ENCODE peak calls at places on chromosomes 6 and 20, in four cellular contexts. One of them, this sample, is unnamed. For H3K36me3, the result is how much of the 10 kb centered on the place peaks cover.

GRCh38 chr6:80872194-80872950 is 765.9 kb downstream of the BCKDHB start:
- DNase-seq in mesenchymal stem cell: no peak
- DNase-seq in neuronal stem cell: no peak
- DNase-seq in IMR-90: no peak
- DNase-seq in this sample: no peak

GRCh38 chr6:41273699-41274098 is 12.8 kb downstream of the TREM1 start:
- DNase-seq in mesenchymal stem cell: no peak
- DNase-seq in neuronal stem cell: no peak
- DNase-seq in IMR-90: no peak
- DNase-seq in this sample: peak

GRCh38 chr6:37491161-37491829 is 8.4 kb downstream of the CCDC167 start:
- DNase-seq in mesenchymal stem cell: no peak
- DNase-seq in neuronal stem cell: no peak
- DNase-seq in IMR-90: no peak
- DNase-seq in this sample: no peak

GRCh38 chr20:41631826-41632225 is 13.6 kb upstream of the CHD6 start:
- DNase-seq in mesenchymal stem cell: no peak
- DNase-seq in neuronal stem cell: no peak
- DNase-seq in IMR-90: peak
- DNase-seq in this sample: no peak

GRCh38 chr6:89144358-89145041 is 1.4 kb upstream of the PM20D2 start:
- DNase-seq in mesenchymal stem cell: no peak
- DNase-seq in neuronal stem cell: no peak
- DNase-seq in IMR-90: no peak
- DNase-seq in this sample: no peak

GRCh38 chr20:64253443-64253842 is 2.1 kb upstream of the PCMTD2 start:
- DNase-seq in mesenchymal stem cell: no peak
- DNase-seq in neuronal stem cell: no peak
- DNase-seq in IMR-90: no peak
- DNase-seq in this sample: no peak

GRCh38 chr6:33695451-33695855 is 16.0 kb downstream of the UQCC2 start:
- DNase-seq in mesenchymal stem cell: no peak
- DNase-seq in neuronal stem cell: no peak
- DNase-seq in IMR-90: no peak
- DNase-seq in this sample: no peak

GRCh38 chr20:62589150-62589498 is 53.2 kb upstream of the SLCO4A1 start:
- DNase-seq in mesenchymal stem cell: no peak
- DNase-seq in neuronal stem cell: no peak
- DNase-seq in IMR-90: no peak
- DNase-seq in this sample: no peak

GRCh38 chr6:20608905-20609304 is 74.6 kb downstream of the CDKAL1 start:
- DNase-seq in mesenchymal stem cell: no peak
- DNase-seq in neuronal stem cell: no peak
- DNase-seq in IMR-90: no peak
- DNase-seq in this sample: no peak

GRCh38 chr6:117505337-117505736 is 22.9 kb downstream of the DCBLD1 start:
- DNase-seq in mesenchymal stem cell: peak
- DNase-seq in neuronal stem cell: no peak
- DNase-seq in IMR-90: peak
- DNase-seq in this sample: no peak

GRCh38 chr6:117503211-117503610 is 20.7 kb downstream of the DCBLD1 start:
- DNase-seq in mesenchymal stem cell: no peak
- DNase-seq in neuronal stem cell: no peak
- DNase-seq in IMR-90: no peak
- DNase-seq in this sample: no peak

GRCh38 chr6:117506180-117506835 is 23.8 kb downstream of the DCBLD1 start:
- DNase-seq in mesenchymal stem cell: no peak
- DNase-seq in neuronal stem cell: no peak
- DNase-seq in IMR-90: peak
- DNase-seq in this sample: no peak

GRCh38 chr6:117502580-117502979 is 20.1 kb downstream of the DCBLD1 start:
- DNase-seq in mesenchymal stem cell: peak
- DNase-seq in neuronal stem cell: no peak
- DNase-seq in IMR-90: peak
- DNase-seq in this sample: no peak

DNA sequence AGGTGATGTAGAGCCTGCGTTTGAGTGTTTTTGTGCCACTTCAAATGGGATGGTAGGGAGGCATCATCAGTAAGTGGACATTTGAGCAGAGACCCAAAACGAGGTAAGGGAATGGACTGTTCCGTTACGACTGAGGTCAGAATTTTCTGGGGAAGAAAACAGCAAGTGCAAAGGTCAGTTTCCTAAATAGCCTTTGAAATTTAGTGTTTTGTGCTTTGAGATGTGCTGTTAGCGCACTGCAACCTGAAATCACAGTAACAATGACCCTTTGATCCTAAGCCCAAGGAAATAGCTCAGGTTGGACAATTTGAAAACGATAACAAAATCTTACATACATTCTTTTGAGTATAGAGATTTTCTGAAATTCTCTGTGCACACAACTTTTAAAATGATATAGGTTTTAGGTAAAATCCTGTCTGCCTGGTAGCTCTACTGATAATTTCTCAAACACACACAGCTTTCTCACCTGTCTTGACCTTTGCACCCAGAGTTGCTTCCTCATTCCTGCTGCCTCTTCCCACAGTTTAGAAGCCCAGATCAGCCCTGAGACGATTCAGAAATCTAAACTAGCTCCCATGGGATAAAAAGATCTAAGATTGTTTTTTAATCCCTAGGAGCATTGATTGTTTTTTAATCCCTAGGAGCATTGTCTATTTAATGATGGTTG is 22.1 kb downstream of the DCBLD1 start:
- DNase-seq in mesenchymal stem cell: no peak
- DNase-seq in neuronal stem cell: no peak
- DNase-seq in IMR-90: no peak
- DNase-seq in this sample: no peak
- H3K36me3 ChIP-seq in mesenchymal stem cell: under half
- H3K36me3 ChIP-seq in neuronal stem cell: under half
- H3K36me3 ChIP-seq in IMR-90: under half
- H3K36me3 ChIP-seq in this sample: under half

GRCh38 chr6:44621846-44622245 is 234.3 kb downstream of the CDC5L start:
- DNase-seq in mesenchymal stem cell: no peak
- DNase-seq in neuronal stem cell: no peak
- DNase-seq in IMR-90: no peak
- DNase-seq in this sample: no peak
- H3K18ac ChIP-seq in mesenchymal stem cell: no peak
- H3K18ac ChIP-seq in neuronal stem cell: no peak
- H3K18ac ChIP-seq in IMR-90: no peak
- H3K18ac ChIP-seq in this sample: no peak

DNA sequence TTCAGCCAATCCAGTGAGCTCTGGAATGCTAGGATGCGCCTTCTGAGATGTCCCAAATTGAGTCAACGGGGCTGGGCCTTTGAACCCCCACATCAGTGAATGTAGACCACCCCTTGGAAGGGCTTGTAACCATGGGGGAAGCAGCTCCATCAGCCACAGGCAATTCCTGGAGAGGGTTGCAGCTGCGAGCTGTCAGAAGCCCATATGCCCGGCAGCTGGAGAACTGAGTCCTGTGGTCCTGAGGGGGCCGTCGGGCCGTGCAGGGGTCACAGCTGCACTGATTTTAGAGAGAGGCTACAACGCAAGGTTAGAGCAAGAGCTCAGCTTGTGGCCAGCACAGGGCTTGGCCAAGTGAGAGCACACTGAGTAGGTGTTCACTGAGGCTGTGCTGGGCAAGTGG is 121.3 kb downstream of the TOX2 start:
- DNase-seq in mesenchymal stem cell: no peak
- DNase-seq in neuronal stem cell: no peak
- DNase-seq in IMR-90: no peak
- DNase-seq in this sample: no peak
- H3K36me3 ChIP-seq in mesenchymal stem cell: under half
- H3K36me3 ChIP-seq in neuronal stem cell: under half
- H3K36me3 ChIP-seq in IMR-90: under half
- H3K36me3 ChIP-seq in this sample: under half

GRCh38 chr20:59033093-59033492 is 958 bp upstream of the ATP5F1E start:
- DNase-seq in mesenchymal stem cell: no peak
- DNase-seq in neuronal stem cell: no peak
- DNase-seq in IMR-90: no peak
- DNase-seq in this sample: no peak

GRCh38 chr20:59032023-59032712 is at the start of gene ATP5F1E:
- DNase-seq in mesenchymal stem cell: peak
- DNase-seq in neuronal stem cell: peak
- DNase-seq in IMR-90: peak
- DNase-seq in this sample: peak

GRCh38 chr20:59032713-59033059 is 551 bp upstream of the ATP5F1E start:
- DNase-seq in mesenchymal stem cell: peak
- DNase-seq in neuronal stem cell: no peak
- DNase-seq in IMR-90: peak
- DNase-seq in this sample: peak

GRCh38 chr20:59030911-59031310 is 1.2 kb downstream of the ATP5F1E start:
- DNase-seq in mesenchymal stem cell: no peak
- DNase-seq in neuronal stem cell: no peak
- DNase-seq in IMR-90: no peak
- DNase-seq in this sample: no peak

GRCh38 chr20:59031326-59032022 is 661 bp downstream of the ATP5F1E start:
- DNase-seq in mesenchymal stem cell: no peak
- DNase-seq in neuronal stem cell: no peak
- DNase-seq in IMR-90: no peak
- DNase-seq in this sample: no peak
- H3K18ac ChIP-seq in mesenchymal stem cell: peak
- H3K18ac ChIP-seq in neuronal stem cell: peak
- H3K18ac ChIP-seq in IMR-90: peak
- H3K18ac ChIP-seq in this sample: peak

GRCh38 chr20:31707258-31707615 is 15.4 kb downstream of the BCL2L1 start:
- DNase-seq in mesenchymal stem cell: no peak
- DNase-seq in neuronal stem cell: no peak
- DNase-seq in IMR-90: no peak
- DNase-seq in this sample: no peak
- H3K36me3 ChIP-seq in mesenchymal stem cell: under half
- H3K36me3 ChIP-seq in neuronal stem cell: half or more
- H3K36me3 ChIP-seq in IMR-90: under half
- H3K36me3 ChIP-seq in this sample: under half

GRCh38 chr6:6738922-6739717 is 150.6 kb downstream of the LY86 start:
- DNase-seq in mesenchymal stem cell: no peak
- DNase-seq in neuronal stem cell: no peak
- DNase-seq in IMR-90: no peak
- DNase-seq in this sample: no peak

GRCh38 chr6:6736753-6737654 is 148.5 kb downstream of the LY86 start:
- DNase-seq in mesenchymal stem cell: no peak
- DNase-seq in neuronal stem cell: no peak
- DNase-seq in IMR-90: no peak
- DNase-seq in this sample: peak

GRCh38 chr6:6734463-6735455 is 146.2 kb downstream of the LY86 start:
- DNase-seq in mesenchymal stem cell: no peak
- DNase-seq in neuronal stem cell: no peak
- DNase-seq in IMR-90: no peak
- DNase-seq in this sample: no peak

GRCh38 chr6:6738108-6738507 is 149.6 kb downstream of the LY86 start:
- DNase-seq in mesenchymal stem cell: no peak
- DNase-seq in neuronal stem cell: no peak
- DNase-seq in IMR-90: no peak
- DNase-seq in this sample: no peak

DNA sequence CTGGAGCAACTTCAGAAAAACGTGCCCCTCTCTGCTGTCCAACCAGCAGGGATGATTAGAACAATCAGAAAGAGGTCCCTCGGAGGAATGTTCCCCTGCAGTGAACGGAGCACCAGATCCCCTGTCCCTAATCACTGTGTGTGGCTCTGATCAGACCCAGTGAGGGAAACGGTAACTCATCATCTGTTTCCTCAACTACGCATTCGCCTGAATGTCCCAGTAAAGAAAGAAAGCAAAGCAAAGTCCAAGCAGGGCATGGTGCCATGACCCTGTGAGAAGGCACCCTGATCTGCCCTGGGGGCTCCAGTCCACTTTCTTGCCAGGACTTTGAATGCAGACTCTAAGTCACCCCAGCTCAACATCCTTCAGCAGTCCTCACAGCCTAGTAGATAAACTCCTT is 149.1 kb downstream of the LY86 start:
- DNase-seq in mesenchymal stem cell: no peak
- DNase-seq in neuronal stem cell: no peak
- DNase-seq in IMR-90: no peak
- DNase-seq in this sample: no peak
- H3K18ac ChIP-seq in mesenchymal stem cell: no peak
- H3K18ac ChIP-seq in neuronal stem cell: peak
- H3K18ac ChIP-seq in IMR-90: no peak
- H3K18ac ChIP-seq in this sample: peak